ENCODE peak calls at places on chromosomes 5 and 9, in five cellular contexts. U is AG10803, K is HFF-Myc, A is transverse colon, H is GM23338. D is an unnamed sample.

GRCh38 chr9:130498918-130499698 is 54.3 kb downstream of the ASS1 start:
- DNase-seq in A (no peak), U (no peak), H (no peak), K (no peak), D (no peak)

GRCh38 chr5:141806626-141807025 is 71.6 kb downstream of the PCDH1 start:
- DNase-seq in A (no peak), K (no peak), U (no peak), H (peak), D (no peak)

GRCh38 chr9:124788542-124789217 is 11.7 kb downstream of the OLFML2A start:
- DNase-seq in A (no peak), K (no peak), U (no peak), H (no peak), D (no peak)

GRCh38 chr9:91047529-91047928 is 245.9 kb downstream of the SYK start:
- DNase-seq in A (peak), K (no peak), U (peak), H (no peak), D (no peak)

GRCh38 chr5:124654418-124654817 is 92.0 kb downstream of the ZNF608 start:
- DNase-seq in K (no peak), A (no peak), U (no peak), H (no peak), D (no peak)

GRCh38 chr9:31210982-31211570 is 1173.4 kb upstream of the ACO1 start:
- DNase-seq in A (peak), U (no peak), H (peak), K (no peak), D (no peak)

GRCh38 chr5:131252824-131253171 is 11.1 kb upstream of the CDC42SE2 start:
- DNase-seq in A (peak), U (no peak), K (no peak), H (no peak), D (no peak)

GRCh38 chr9:94554439-94555331 is at the start of gene PCAT7:
- DNase-seq in K (peak), H (peak), A (peak), U (peak), D (no peak)

GRCh38 chr9:16864741-16865434 is 5.6 kb downstream of the BNC2 start:
- DNase-seq in H (no peak), U (peak), A (no peak), K (no peak), D (no peak)

GRCh38 chr9:16868706-16869105 is 1.8 kb downstream of the BNC2 start:
- DNase-seq in A (no peak), K (no peak), U (no peak), H (no peak), D (no peak)

GRCh38 chr9:16869140-16869903 is 1.1 kb downstream of the BNC2 start:
- DNase-seq in K (no peak), H (peak), U (no peak), A (peak), D (no peak)

GRCh38 chr9:16867571-16868311 is 2.7 kb downstream of the BNC2 start:
- DNase-seq in H (peak), A (no peak), U (peak), K (no peak), D (no peak)

DNA sequence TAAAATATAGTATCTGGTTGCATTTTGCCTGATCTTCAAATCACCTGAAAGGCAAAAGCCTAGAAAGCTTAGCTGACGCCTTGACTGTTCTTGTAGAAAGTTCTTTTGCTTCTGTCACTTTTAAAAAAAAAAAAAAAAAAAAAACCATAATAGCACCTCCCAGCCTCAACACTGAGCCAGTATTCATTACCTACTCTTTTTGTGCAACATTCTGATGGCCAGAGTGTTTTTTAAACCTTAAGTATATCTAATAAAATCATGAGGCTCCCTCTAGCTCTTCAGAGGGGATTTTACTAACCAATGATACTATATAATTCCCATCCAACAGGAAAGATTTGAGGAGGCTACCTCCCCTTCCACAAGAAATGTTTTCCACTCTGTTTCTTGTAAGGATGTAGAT is 3.9 kb downstream of the BNC2 start:
- DNase-seq in A (no peak), K (no peak), U (no peak), H (no peak), D (no peak)
- TF ChIP-seq CTCF in A (no peak), K (no peak), U (no peak), H (no peak), D (no peak)

DNA sequence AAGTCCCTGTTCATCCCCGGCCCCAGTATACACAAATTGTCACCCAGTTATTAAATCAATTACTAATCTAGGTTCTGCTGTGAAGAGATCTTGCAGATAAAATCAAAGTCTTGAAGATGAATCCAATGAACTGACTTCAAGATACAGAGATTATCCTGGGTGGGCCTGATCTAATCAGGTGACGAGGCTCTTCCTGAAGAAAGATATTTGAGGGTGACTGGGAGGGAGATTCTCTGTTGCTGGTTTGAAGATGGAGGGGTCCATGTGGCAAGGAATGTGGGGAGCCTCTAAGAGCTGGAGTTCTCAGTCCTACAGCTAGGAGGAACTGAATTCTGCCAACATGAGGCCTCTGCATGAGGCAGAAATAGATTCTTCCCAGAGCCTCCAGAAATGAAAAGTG is 36.1 kb upstream of the ICE1 start:
- DNase-seq in A (no peak), K (no peak), H (no peak), U (no peak), D (no peak)
- TF ChIP-seq CTCF in A (no peak), K (no peak), H (no peak), U (no peak), D (no peak)

DNA sequence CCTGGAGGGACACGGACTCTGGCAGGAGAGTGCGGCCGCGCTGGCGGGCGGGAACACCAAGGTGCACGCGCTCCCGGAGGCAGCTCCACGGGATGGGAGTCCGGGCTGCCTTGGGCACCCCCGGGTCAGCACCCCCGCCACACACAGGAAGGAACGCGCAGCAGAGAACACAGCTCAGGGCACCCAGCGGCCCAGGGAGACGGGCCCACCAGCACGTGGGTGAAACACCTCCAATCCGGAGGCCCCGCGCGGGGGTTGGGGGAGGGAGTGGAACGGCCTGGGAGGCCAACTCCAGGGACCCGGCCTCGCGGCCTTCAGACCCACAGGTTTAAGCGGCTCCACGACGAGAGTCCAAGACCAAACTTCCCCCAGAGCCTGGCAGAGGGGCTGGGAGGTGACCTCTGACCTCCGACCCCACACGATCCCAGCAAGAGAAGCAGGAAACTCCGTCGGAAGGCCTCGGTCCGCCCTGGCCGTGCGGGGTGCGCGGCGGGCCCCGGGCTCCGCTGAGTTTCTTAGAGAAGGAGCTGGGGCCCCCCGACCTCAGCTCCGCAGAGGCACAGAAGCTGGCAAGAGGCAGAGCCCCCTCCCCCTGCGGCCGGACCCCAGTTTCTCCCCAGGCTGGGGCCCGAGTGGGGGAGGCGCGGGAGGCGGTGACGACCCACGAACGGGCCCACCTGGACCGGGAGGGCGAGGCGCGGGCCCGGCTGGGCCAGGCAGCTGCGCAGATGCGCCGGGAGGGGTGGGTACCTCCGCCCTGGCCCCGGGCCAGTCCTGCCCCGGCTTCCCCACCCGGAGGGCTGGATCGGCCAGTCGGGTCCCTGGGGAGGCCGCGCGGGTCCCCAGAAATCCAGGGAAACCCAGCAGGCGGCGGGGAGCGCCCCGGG is 851 bp downstream of the NACC2 start:
- DNase-seq in A (peak), K (no peak), U (peak), H (no peak), D (no peak)
- TF ChIP-seq CTCF in A (no peak), K (no peak), U (no peak), H (no peak), D (no peak)

GRCh38 chr5:63962345-63962744 is at the start of gene HTR1A:
- DNase-seq in A (no peak), H (peak), K (no peak), U (no peak), D (no peak)

GRCh38 chr5:63961598-63962161 is 565 bp downstream of the HTR1A start:
- DNase-seq in U (no peak), A (no peak), K (no peak), H (peak), D (no peak)

GRCh38 chr5:63963926-63964325 is 1.7 kb upstream of the HTR1A start:
- DNase-seq in H (no peak), K (no peak), A (no peak), U (no peak), D (no peak)

GRCh38 chr5:63961125-63961597 is 1.1 kb downstream of the HTR1A start:
- DNase-seq in K (no peak), H (peak), A (no peak), U (no peak), D (no peak)

GRCh38 chr5:63963080-63963735 is 963 bp upstream of the HTR1A start:
- DNase-seq in A (peak), K (peak), H (peak), U (peak), D (peak)
- TF ChIP-seq CTCF in A (peak), K (peak), H (peak), U (peak), D (peak)

GRCh38 chr9:4077499-4078102 is 222.3 kb downstream of the GLIS3 start:
- DNase-seq in U (peak), K (peak), H (peak), A (peak), D (peak)

GRCh38 chr9:4081549-4081895 is 218.3 kb downstream of the GLIS3 start:
- DNase-seq in K (no peak), H (no peak), U (no peak), A (no peak), D (no peak)

GRCh38 chr9:4079906-4080305 is 220.0 kb downstream of the GLIS3 start:
- DNase-seq in A (no peak), U (no peak), H (no peak), K (no peak), D (no peak)

GRCh38 chr9:4080889-4081548 is 218.8 kb downstream of the GLIS3 start:
- DNase-seq in A (no peak), H (peak), K (no peak), U (no peak), D (no peak)

DNA sequence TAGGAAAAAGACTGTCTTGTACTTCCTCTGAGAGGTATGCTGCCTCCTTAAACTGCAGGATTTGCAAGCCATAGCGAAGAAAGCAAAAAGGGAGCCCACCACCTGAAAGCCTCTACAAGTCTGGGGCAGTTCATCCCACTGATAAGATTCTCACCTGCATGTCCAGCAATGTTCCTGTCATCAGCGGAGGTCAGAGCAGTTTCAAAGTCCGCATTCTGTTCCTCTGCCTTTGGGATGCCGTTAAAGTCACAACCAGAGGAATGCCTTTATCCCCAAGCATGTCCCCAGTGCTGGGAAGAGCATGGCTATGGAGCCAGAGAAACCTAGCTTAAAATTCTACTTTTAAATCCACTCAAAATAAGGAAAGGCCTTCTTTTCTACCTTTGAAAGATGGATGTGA is 220.5 kb downstream of the GLIS3 start:
- DNase-seq in H (no peak), U (no peak), K (no peak), A (no peak), D (no peak)
- TF ChIP-seq CTCF in H (no peak), U (no peak), K (no peak), A (no peak), D (no peak)

D was measured in AG09319.